ENCODE peak calls at places on chromosomes 1 and 21, in four cellular contexts. One of them, this sample, is unnamed.

GRCh38 chr1:48692235-48692634 is 84.5 kb downstream of the BEND5 start:
- DNase-seq in A549: no peak
- DNase-seq in SK-N-SH: no peak
- DNase-seq in GM12878: no peak
- DNase-seq in this sample: no peak

GRCh38 chr1:55526716-55527115 is 311.6 kb upstream of the USP24 start:
- DNase-seq in A549: no peak
- DNase-seq in SK-N-SH: no peak
- DNase-seq in GM12878: no peak
- DNase-seq in this sample: no peak

GRCh38 chr1:2300851-2301606 is 72.9 kb downstream of the SKI start:
- DNase-seq in A549: no peak
- DNase-seq in SK-N-SH: no peak
- DNase-seq in GM12878: peak; percentile 76
- DNase-seq in this sample: peak; percentile 67

GRCh38 chr1:112937495-112937894 is 18.5 kb downstream of the SLC16A1 start:
- DNase-seq in A549: no peak
- DNase-seq in SK-N-SH: no peak
- DNase-seq in GM12878: no peak
- DNase-seq in this sample: no peak

GRCh38 chr1:177328251-177328650 is 157.5 kb downstream of the BRINP2 start:
- DNase-seq in A549: no peak
- DNase-seq in SK-N-SH: no peak
- DNase-seq in GM12878: no peak
- DNase-seq in this sample: no peak

GRCh38 chr1:3899776-3900149 is 309 bp downstream of the C1orf174 start:
- DNase-seq in A549: no peak
- DNase-seq in SK-N-SH: peak; percentile 73
- DNase-seq in GM12878: no peak
- DNase-seq in this sample: no peak

GRCh38 chr1:202251424-202252256 is 58.0 kb downstream of the LGR6 start:
- DNase-seq in A549: no peak
- DNase-seq in SK-N-SH: no peak
- DNase-seq in GM12878: no peak
- DNase-seq in this sample: no peak

GRCh38 chr1:59605761-59606160 is 209.0 kb upstream of the HOOK1 start:
- DNase-seq in A549: no peak
- DNase-seq in SK-N-SH: no peak
- DNase-seq in GM12878: no peak
- DNase-seq in this sample: peak; percentile 78

GRCh38 chr21:33967086-33967571 is 51.5 kb upstream of the ATP5PO start:
- DNase-seq in A549: no peak
- DNase-seq in SK-N-SH: no peak
- DNase-seq in GM12878: no peak
- DNase-seq in this sample: no peak

GRCh38 chr1:191533254-191533653 is 625.0 kb upstream of the RGS18 start:
- DNase-seq in A549: no peak
- DNase-seq in SK-N-SH: no peak
- DNase-seq in GM12878: no peak
- DNase-seq in this sample: no peak

GRCh38 chr1:210252621-210253041 is 20.0 kb downstream of the SERTAD4 start:
- DNase-seq in A549: no peak
- DNase-seq in SK-N-SH: peak; percentile 38
- DNase-seq in GM12878: no peak
- DNase-seq in this sample: no peak

GRCh38 chr1:58577676-58578073 is 623 bp upstream of the TACSTD2 start:
- DNase-seq in A549: no peak
- DNase-seq in SK-N-SH: no peak
- DNase-seq in GM12878: no peak
- DNase-seq in this sample: no peak

GRCh38 chr1:227370463-227371254 is 52.4 kb upstream of the CDC42BPA start:
- DNase-seq in A549: no peak
- DNase-seq in SK-N-SH: no peak
- DNase-seq in GM12878: no peak
- DNase-seq in this sample: peak; percentile 18

GRCh38 chr1:165114022-165114888 is 242.3 kb downstream of the LMX1A start:
- DNase-seq in A549: peak; percentile 59
- DNase-seq in SK-N-SH: peak; percentile 41
- DNase-seq in GM12878: no peak
- DNase-seq in this sample: peak; percentile 30

GRCh38 chr1:211352985-211353515 is 26.4 kb downstream of the TRAF5 start:
- DNase-seq in A549: peak; percentile 45
- DNase-seq in SK-N-SH: no peak
- DNase-seq in GM12878: no peak
- DNase-seq in this sample: no peak

GRCh38 chr1:167650266-167651160 is 20.5 kb downstream of the RCSD1 start:
- DNase-seq in A549: no peak
- DNase-seq in SK-N-SH: no peak
- DNase-seq in GM12878: no peak
- DNase-seq in this sample: no peak

GRCh38 chr1:230464618-230465017 is 38.5 kb upstream of the PGBD5 start:
- DNase-seq in A549: no peak
- DNase-seq in SK-N-SH: no peak
- DNase-seq in GM12878: no peak
- DNase-seq in this sample: no peak

GRCh38 chr1:61887076-61887867 is 145.0 kb downstream of the PATJ start:
- DNase-seq in A549: peak; percentile 2
- DNase-seq in SK-N-SH: no peak
- DNase-seq in GM12878: no peak
- DNase-seq in this sample: no peak

GRCh38 chr21:29194847-29195246 is 64.4 kb downstream of the MAP3K7CL start:
- DNase-seq in A549: no peak
- DNase-seq in SK-N-SH: no peak
- DNase-seq in GM12878: no peak
- DNase-seq in this sample: peak; percentile 39

GRCh38 chr1:221327954-221328353 is 413.9 kb downstream of the DUSP10 start:
- DNase-seq in A549: no peak
- DNase-seq in SK-N-SH: peak; percentile 50
- DNase-seq in GM12878: no peak
- DNase-seq in this sample: no peak

GRCh38 chr1:209886219-209886536 is 51.8 kb upstream of the SYT14 start:
- DNase-seq in A549: no peak
- DNase-seq in SK-N-SH: no peak
- DNase-seq in GM12878: no peak
- DNase-seq in this sample: no peak

GRCh38 chr1:2088434-2088833 is 38.2 kb downstream of the PRKCZ start:
- DNase-seq in A549: no peak
- DNase-seq in SK-N-SH: no peak
- DNase-seq in GM12878: no peak
- DNase-seq in this sample: peak; percentile 90

GRCh38 chr1:93846151-93846928 is 32.7 kb downstream of the DNTTIP2 start:
- DNase-seq in A549: peak; percentile 82
- DNase-seq in SK-N-SH: peak; percentile 90
- DNase-seq in GM12878: no peak
- DNase-seq in this sample: peak; percentile 74

GRCh38 chr1:175394739-175395138 is 202.2 kb upstream of the KIAA0040 start:
- DNase-seq in A549: no peak
- DNase-seq in SK-N-SH: no peak
- DNase-seq in GM12878: no peak
- DNase-seq in this sample: no peak

GRCh38 chr1:152745289-152745704 is 12.5 kb upstream of the KPRP start:
- DNase-seq in A549: peak; percentile 31
- DNase-seq in SK-N-SH: no peak
- DNase-seq in GM12878: no peak
- DNase-seq in this sample: peak; percentile 47

GRCh38 chr1:151146072-151146415 is 387 bp downstream of the SEMA6C start:
- DNase-seq in A549: no peak
- DNase-seq in SK-N-SH: peak; percentile 52
- DNase-seq in GM12878: no peak
- DNase-seq in this sample: no peak

GRCh38 chr1:157270705-157271274 is 132.6 kb upstream of the ETV3 start:
- DNase-seq in A549: no peak
- DNase-seq in SK-N-SH: no peak
- DNase-seq in GM12878: no peak
- DNase-seq in this sample: no peak

GRCh38 chr21:42784896-42785451 is 94.4 kb downstream of the WDR4 start:
- DNase-seq in A549: no peak
- DNase-seq in SK-N-SH: peak; percentile 32
- DNase-seq in GM12878: no peak
- DNase-seq in this sample: no peak

GRCh38 chr1:65924471-65924870 is 131.8 kb downstream of the PDE4B start:
- DNase-seq in A549: no peak
- DNase-seq in SK-N-SH: no peak
- DNase-seq in GM12878: no peak
- DNase-seq in this sample: peak; percentile 94

GRCh38 chr1:234620272-234620711 is 10.3 kb upstream of the IRF2BP2 start:
- DNase-seq in A549: no peak
- DNase-seq in SK-N-SH: no peak
- DNase-seq in GM12878: no peak
- DNase-seq in this sample: no peak

GRCh38 chr1:172821609-172822274 is 162.8 kb downstream of the FASLG start:
- DNase-seq in A549: no peak
- DNase-seq in SK-N-SH: peak; percentile 24
- DNase-seq in GM12878: no peak
- DNase-seq in this sample: peak; percentile 80

GRCh38 chr1:182292193-182292741 is 99.3 kb downstream of the GLUL start:
- DNase-seq in A549: no peak
- DNase-seq in SK-N-SH: no peak
- DNase-seq in GM12878: no peak
- DNase-seq in this sample: no peak

GRCh38 chr1:203504400-203505250 is 10.7 kb downstream of the OPTC start:
- DNase-seq in A549: peak; percentile 75
- DNase-seq in SK-N-SH: peak; percentile 86
- DNase-seq in GM12878: peak; percentile 20
- DNase-seq in this sample: peak; percentile 80

GRCh38 chr1:27864264-27864895 is 8.0 kb upstream of the THEMIS2 start:
- DNase-seq in A549: no peak
- DNase-seq in SK-N-SH: no peak
- DNase-seq in GM12878: peak; percentile 58
- DNase-seq in this sample: no peak

GRCh38 chr1:14138627-14139026 is 438.6 kb downstream of the PRDM2 start:
- DNase-seq in A549: no peak
- DNase-seq in SK-N-SH: no peak
- DNase-seq in GM12878: no peak
- DNase-seq in this sample: no peak

GRCh38 chr1:229781453-229781852 is 155.4 kb downstream of the URB2 start:
- DNase-seq in A549: no peak
- DNase-seq in SK-N-SH: no peak
- DNase-seq in GM12878: no peak
- DNase-seq in this sample: no peak

GRCh38 chr1:24555591-24556413 is at the start of gene NCMAP:
- DNase-seq in A549: no peak
- DNase-seq in SK-N-SH: no peak
- DNase-seq in GM12878: no peak
- DNase-seq in this sample: no peak
- TF ChIP-seq SMC3 in A549: peak; percentile 34
- TF ChIP-seq SMC3 in SK-N-SH: no peak
- TF ChIP-seq SMC3 in GM12878: no peak
- TF ChIP-seq SMC3 in this sample: no peak

GRCh38 chr1:205961405-205961804 is 18.1 kb upstream of the SLC26A9 start:
- DNase-seq in A549: no peak
- DNase-seq in SK-N-SH: no peak
- DNase-seq in GM12878: no peak
- DNase-seq in this sample: no peak
- TF ChIP-seq SMC3 in A549: no peak
- TF ChIP-seq SMC3 in SK-N-SH: no peak
- TF ChIP-seq SMC3 in GM12878: no peak
- TF ChIP-seq SMC3 in this sample: no peak

DNA sequence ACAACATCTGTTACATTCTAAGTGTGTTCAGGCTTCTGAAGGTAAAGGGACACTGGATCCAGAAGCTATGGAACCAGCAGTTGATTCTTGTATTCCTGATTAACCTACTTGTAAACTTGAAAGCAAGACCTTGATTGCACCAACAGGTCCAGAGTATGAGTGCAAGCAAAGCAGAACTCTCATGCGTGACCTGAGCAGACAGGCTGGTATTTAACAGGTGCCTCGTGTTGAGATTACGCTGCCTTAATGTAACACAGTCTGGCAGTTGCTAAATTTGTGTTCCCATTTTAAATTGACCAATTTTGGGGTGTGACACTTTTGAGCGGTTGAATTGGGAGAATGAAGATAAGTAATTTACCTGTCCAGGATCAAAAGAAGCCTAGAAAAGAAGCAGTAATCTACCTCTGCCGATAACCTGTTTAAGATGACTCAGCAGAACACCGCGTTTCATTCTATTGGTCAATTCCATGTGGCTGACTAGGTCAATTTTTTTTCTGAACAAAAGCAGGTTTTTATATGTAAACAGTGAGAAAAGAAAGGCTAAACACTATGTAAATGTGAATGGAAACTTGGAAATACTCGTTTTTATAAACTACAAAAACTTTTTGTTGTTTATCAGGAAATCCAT is 147.6 kb downstream of the DYRK1A start:
- DNase-seq in A549: no peak
- DNase-seq in SK-N-SH: no peak
- DNase-seq in GM12878: no peak
- DNase-seq in this sample: no peak
- TF ChIP-seq SMC3 in A549: no peak
- TF ChIP-seq SMC3 in SK-N-SH: no peak
- TF ChIP-seq SMC3 in GM12878: no peak
- TF ChIP-seq SMC3 in this sample: no peak

GRCh38 chr1:215766521-215766920 is 199.4 kb downstream of the KCTD3 start:
- DNase-seq in A549: no peak
- DNase-seq in SK-N-SH: no peak
- DNase-seq in GM12878: no peak
- DNase-seq in this sample: no peak
- TF ChIP-seq SMC3 in A549: no peak
- TF ChIP-seq SMC3 in SK-N-SH: no peak
- TF ChIP-seq SMC3 in GM12878: no peak
- TF ChIP-seq SMC3 in this sample: no peak